ENCODE peak calls at places on chromosome 15, in four cellular contexts. One of them, this sample, is unnamed.

GRCh38 chr15:59194639-59195325 is 11.9 kb upstream of the LDHAL6B start:
- DNase-seq in SK-N-SH: no peak
- DNase-seq in right atrium auricular region: no peak
- DNase-seq in body of pancreas: no peak
- DNase-seq in this sample: no peak

GRCh38 chr15:101239724-101240136 is 12.1 kb downstream of the CHSY1 start:
- DNase-seq in SK-N-SH: no peak
- DNase-seq in body of pancreas: no peak
- DNase-seq in right atrium auricular region: no peak
- DNase-seq in this sample: no peak

GRCh38 chr15:58355352-58355964 is 76.3 kb upstream of the LIPC start:
- DNase-seq in right atrium auricular region: no peak
- DNase-seq in body of pancreas: no peak
- DNase-seq in SK-N-SH: no peak
- DNase-seq in this sample: no peak

GRCh38 chr15:84572231-84572630 is 28.6 kb upstream of the ZSCAN2 start:
- DNase-seq in right atrium auricular region: no peak
- DNase-seq in SK-N-SH: no peak
- DNase-seq in body of pancreas: no peak
- DNase-seq in this sample: no peak

GRCh38 chr15:37877851-37878577 is 56.4 kb upstream of the TMCO5A start:
- DNase-seq in right atrium auricular region: no peak
- DNase-seq in SK-N-SH: no peak
- DNase-seq in body of pancreas: no peak
- DNase-seq in this sample: peak; percentile 40

GRCh38 chr15:89161666-89162065 is 59.7 kb downstream of the RLBP1 start:
- DNase-seq in right atrium auricular region: peak; percentile 34
- DNase-seq in SK-N-SH: no peak
- DNase-seq in body of pancreas: no peak
- DNase-seq in this sample: no peak

GRCh38 chr15:70062321-70062956 is 35.3 kb downstream of the TLE3 start:
- DNase-seq in body of pancreas: peak; percentile 79
- DNase-seq in right atrium auricular region: peak; percentile 77
- DNase-seq in SK-N-SH: peak; percentile 91
- DNase-seq in this sample: no peak

GRCh38 chr15:89912674-89913396 is at the start of gene ARPIN:
- DNase-seq in right atrium auricular region: no peak
- DNase-seq in SK-N-SH: peak; percentile 86
- DNase-seq in body of pancreas: peak; percentile 74
- DNase-seq in this sample: peak; percentile 55

GRCh38 chr15:48925714-48926223 is 38.0 kb downstream of the SHC4 start:
- DNase-seq in SK-N-SH: peak; percentile 8
- DNase-seq in body of pancreas: no peak
- DNase-seq in right atrium auricular region: no peak
- DNase-seq in this sample: peak; percentile 77

GRCh38 chr15:99090011-99090699 is 14.7 kb upstream of the SYNM start:
- DNase-seq in SK-N-SH: no peak
- DNase-seq in right atrium auricular region: peak; percentile 13
- DNase-seq in body of pancreas: no peak
- DNase-seq in this sample: no peak

GRCh38 chr15:33086500-33087141 is 107.9 kb downstream of the FMN1 start:
- DNase-seq in right atrium auricular region: no peak
- DNase-seq in SK-N-SH: peak; percentile 30
- DNase-seq in body of pancreas: no peak
- DNase-seq in this sample: no peak

GRCh38 chr15:70156781-70157261 is 59.1 kb upstream of the TLE3 start:
- DNase-seq in right atrium auricular region: peak; percentile 68
- DNase-seq in body of pancreas: peak; percentile 80
- DNase-seq in SK-N-SH: no peak
- DNase-seq in this sample: no peak

GRCh38 chr15:80203361-80203885 is 48.6 kb downstream of the CTXND1 start:
- DNase-seq in body of pancreas: no peak
- DNase-seq in right atrium auricular region: peak; percentile 44
- DNase-seq in SK-N-SH: no peak
- DNase-seq in this sample: peak; percentile 25

GRCh38 chr15:61097057-61097456 is 132.0 kb downstream of the RORA start:
- DNase-seq in body of pancreas: no peak
- DNase-seq in right atrium auricular region: no peak
- DNase-seq in SK-N-SH: no peak
- DNase-seq in this sample: no peak

GRCh38 chr15:61101543-61101942 is 127.6 kb downstream of the RORA start:
- DNase-seq in SK-N-SH: no peak
- DNase-seq in right atrium auricular region: no peak
- DNase-seq in body of pancreas: no peak
- DNase-seq in this sample: no peak

GRCh38 chr15:61097852-61098251 is 131.2 kb downstream of the RORA start:
- DNase-seq in right atrium auricular region: no peak
- DNase-seq in body of pancreas: no peak
- DNase-seq in SK-N-SH: no peak
- DNase-seq in this sample: no peak

GRCh38 chr15:61100512-61100911 is 128.6 kb downstream of the RORA start:
- DNase-seq in SK-N-SH: peak; percentile 66
- DNase-seq in body of pancreas: no peak
- DNase-seq in right atrium auricular region: no peak
- DNase-seq in this sample: no peak

GRCh38 chr15:61099030-61099800 is 129.9 kb downstream of the RORA start:
- DNase-seq in right atrium auricular region: no peak
- DNase-seq in SK-N-SH: no peak
- DNase-seq in body of pancreas: no peak
- DNase-seq in this sample: no peak
- H3K27ac ChIP-seq in right atrium auricular region: no peak overlapping the region
- H3K27ac ChIP-seq in SK-N-SH: no peak overlapping the region
- H3K27ac ChIP-seq in body of pancreas: no peak overlapping the region
- H3K27ac ChIP-seq in this sample: no peak overlapping the region

GRCh38 chr15:65069179-65069578 is 1.4 kb upstream of the RASL12 start:
- DNase-seq in right atrium auricular region: no peak
- DNase-seq in SK-N-SH: no peak
- DNase-seq in body of pancreas: peak; percentile 35
- DNase-seq in this sample: peak; percentile 75
- H3K9me3 ChIP-seq in right atrium auricular region: no peaks in the 10 kb centered on the region
- H3K9me3 ChIP-seq in SK-N-SH: no peaks in the 10 kb centered on the region
- H3K9me3 ChIP-seq in body of pancreas: no peaks in the 10 kb centered on the region
- H3K9me3 ChIP-seq in this sample: no peaks in the 10 kb centered on the region

GRCh38 chr15:51737538-51738305 is at the start of gene LYSMD2:
- DNase-seq in right atrium auricular region: peak; percentile 81
- DNase-seq in SK-N-SH: peak; percentile 87
- DNase-seq in body of pancreas: peak; percentile 75
- DNase-seq in this sample: peak; percentile 59

GRCh38 chr15:51736646-51737537 is 563 bp downstream of the LYSMD2 start:
- DNase-seq in body of pancreas: peak; percentile 47
- DNase-seq in SK-N-SH: peak; percentile 80
- DNase-seq in right atrium auricular region: no peak
- DNase-seq in this sample: peak; percentile 52

GRCh38 chr15:51735611-51736010 is 1.8 kb downstream of the LYSMD2 start:
- DNase-seq in body of pancreas: no peak
- DNase-seq in right atrium auricular region: no peak
- DNase-seq in SK-N-SH: peak; percentile 12
- DNase-seq in this sample: no peak

GRCh38 chr15:51735211-51735610 is 2.2 kb downstream of the LYSMD2 start:
- DNase-seq in body of pancreas: no peak
- DNase-seq in right atrium auricular region: no peak
- DNase-seq in SK-N-SH: peak; percentile 33
- DNase-seq in this sample: no peak

GRCh38 chr15:51736069-51736468 is 1.4 kb downstream of the LYSMD2 start:
- DNase-seq in right atrium auricular region: no peak
- DNase-seq in SK-N-SH: peak; percentile 14
- DNase-seq in body of pancreas: no peak
- DNase-seq in this sample: no peak
- H3K4me3 ChIP-seq in right atrium auricular region: no peak overlapping the region
- H3K4me3 ChIP-seq in SK-N-SH: peak overlapping the region; percentile 74
- H3K4me3 ChIP-seq in body of pancreas: no peak overlapping the region
- H3K4me3 ChIP-seq in this sample: no peak overlapping the region

GRCh38 chr15:31403096-31403495 is 76.5 kb downstream of the KLF13 start:
- DNase-seq in right atrium auricular region: no peak
- DNase-seq in SK-N-SH: no peak
- DNase-seq in body of pancreas: no peak
- DNase-seq in this sample: no peak
- H3K27ac ChIP-seq in right atrium auricular region: peak overlapping the region; percentile 76
- H3K27ac ChIP-seq in SK-N-SH: peak overlapping the region; percentile 85
- H3K27ac ChIP-seq in body of pancreas: peak overlapping the region; percentile 27
- H3K27ac ChIP-seq in this sample: peak overlapping the region; percentile 26

GRCh38 chr15:25237291-25237978 is 201.4 kb downstream of the UBE3A start:
- DNase-seq in body of pancreas: no peak
- DNase-seq in right atrium auricular region: no peak
- DNase-seq in SK-N-SH: no peak
- DNase-seq in this sample: no peak
- H3K9me3 ChIP-seq in body of pancreas: no peaks in the 10 kb centered on the region
- H3K9me3 ChIP-seq in right atrium auricular region: no peaks in the 10 kb centered on the region
- H3K9me3 ChIP-seq in SK-N-SH: no peaks in the 10 kb centered on the region
- H3K9me3 ChIP-seq in this sample: no peaks in the 10 kb centered on the region